ENCODE peak calls at places on chromosomes 12 and 14, in eight cellular contexts. R, Q, G, X, H, A, D and S are unnamed samples.

GRCh38 chr14:56580317-56580711 is 716 bp downstream of the TMEM260 start:
- DNase-seq in R (no peak), H (no peak), G (no peak), D (no peak), Q (no peak), X (no peak), A (no peak), S (no peak)

GRCh38 chr14:96146131-96146771 is 58.4 kb upstream of the BDKRB2 start:
- DNase-seq in X (peak), H (no peak), Q (peak), D (no peak), R (no peak), A (peak), G (no peak), S (no peak)

GRCh38 chr14:75542585-75543091 is 20.4 kb downstream of the BATF start:
- DNase-seq in G (no peak), A (no peak), R (peak), H (no peak), Q (no peak), X (peak), D (peak), S (no peak)

GRCh38 chr12:127381043-127381668 is 885.8 kb upstream of the TMEM132C start:
- DNase-seq in H (peak), A (no peak), R (no peak), G (peak), D (peak), X (peak), Q (no peak), S (peak)

GRCh38 chr12:8948711-8949524 is 527 bp downstream of the M6PR start:
- DNase-seq in R (no peak), H (peak), X (peak), Q (peak), D (peak), G (peak), A (peak), S (no peak)

GRCh38 chr12:121391619-121392324 is 8.1 kb upstream of the RNF34 start:
- DNase-seq in D (no peak), H (no peak), X (peak), G (peak), A (no peak), Q (no peak), R (no peak), S (peak)

GRCh38 chr12:89247541-89247942 is 104.8 kb downstream of the DUSP6 start:
- DNase-seq in A (no peak), G (no peak), D (no peak), Q (no peak), R (no peak), X (peak), H (no peak), S (no peak)

GRCh38 chr14:104732355-104732804 is 8.4 kb downstream of the ADSS1 start:
- DNase-seq in Q (no peak), D (no peak), H (no peak), R (peak), X (no peak), A (no peak), G (no peak), S (no peak)

GRCh38 chr14:89603938-89604480 is 187.0 kb upstream of the FOXN3 start:
- DNase-seq in R (no peak), X (no peak), D (no peak), G (no peak), H (no peak), A (no peak), Q (no peak), S (no peak)

GRCh38 chr12:29103539-29103974 is 45.5 kb upstream of the FAR2 start:
- DNase-seq in G (no peak), A (no peak), X (no peak), D (peak), R (no peak), H (no peak), Q (no peak), S (no peak)

GRCh38 chr14:61585598-61586538 is 109.4 kb upstream of the HIF1A start:
- DNase-seq in Q (no peak), G (peak), D (no peak), X (peak), A (peak), R (peak), H (no peak), S (peak)

GRCh38 chr12:57096099-57096572 is 7.2 kb downstream of the NAB2 start:
- DNase-seq in Q (no peak), R (no peak), G (no peak), A (no peak), X (peak), D (no peak), H (peak), S (no peak)

GRCh38 chr12:49428652-49429549 is 61.6 kb downstream of the SPATS2 start:
- DNase-seq in A (peak), X (peak), D (peak), H (no peak), Q (peak), G (peak), R (no peak), S (no peak)

GRCh38 chr14:102768223-102769048 is 8.8 kb upstream of the TRAF3 start:
- DNase-seq in R (no peak), X (no peak), D (peak), H (no peak), A (no peak), G (no peak), Q (no peak), S (no peak)

GRCh38 chr14:64502476-64503183 is 1.0 kb downstream of the ZBTB25 start:
- DNase-seq in Q (no peak), A (no peak), G (no peak), H (peak), X (peak), R (no peak), D (peak), S (no peak)

GRCh38 chr12:118164798-118165486 is 29.0 kb downstream of the PEBP1 start:
- DNase-seq in G (peak), H (peak), X (peak), Q (no peak), D (peak), A (peak), R (no peak), S (peak)

GRCh38 chr14:64878775-64879634 is 702 bp downstream of the SPTB start:
- DNase-seq in X (no peak), Q (no peak), A (no peak), G (no peak), R (peak), D (no peak), H (peak), S (no peak)

GRCh38 chr12:101018540-101018939 is 191.5 kb downstream of the SLC5A8 start:
- DNase-seq in X (peak), H (no peak), G (no peak), D (no peak), Q (peak), A (peak), R (no peak), S (no peak)

GRCh38 chr12:50720085-50720484 is 43.8 kb upstream of the ATF1 start:
- DNase-seq in R (no peak), A (peak), Q (no peak), H (no peak), G (no peak), X (peak), D (no peak), S (no peak)

GRCh38 chr14:97266653-97267052 is 469.5 kb downstream of the VRK1 start:
- DNase-seq in X (peak), H (no peak), D (no peak), G (peak), Q (no peak), A (peak), R (no peak), S (no peak)

GRCh38 chr12:93502802-93503623 is 35.7 kb downstream of the MRPL42 start:
- DNase-seq in X (peak), R (no peak), H (peak), D (peak), G (peak), A (peak), Q (no peak), S (peak)

GRCh38 chr14:23621932-23622495 is 14.2 kb upstream of the DHRS2 start:
- DNase-seq in D (no peak), H (no peak), R (no peak), G (no peak), X (no peak), Q (no peak), A (no peak), S (no peak)

GRCh38 chr12:10189653-10190052 is 10.8 kb downstream of the TMEM52B start:
- DNase-seq in G (no peak), R (peak), X (peak), Q (no peak), H (no peak), A (no peak), D (no peak), S (no peak)

GRCh38 chr12:2163172-2163927 is 110.6 kb downstream of the CACNA1C start:
- DNase-seq in A (peak), G (no peak), X (peak), D (no peak), R (peak), H (no peak), Q (peak), S (no peak)

GRCh38 chr12:121530600-121531355 is 50.0 kb downstream of the KDM2B start:
- DNase-seq in X (peak), R (peak), A (peak), H (no peak), G (peak), D (peak), Q (no peak), S (no peak)

GRCh38 chr12:97754306-97754705 is 291.7 kb downstream of the RMST start:
- DNase-seq in Q (no peak), A (no peak), X (no peak), H (no peak), G (no peak), D (no peak), R (no peak), S (no peak)

GRCh38 chr14:105937253-105938054 is 411.1 kb downstream of the TMEM121 start:
- DNase-seq in H (no peak), G (no peak), Q (no peak), D (no peak), R (no peak), X (no peak), A (no peak), S (no peak)

GRCh38 chr14:75126121-75126544 is 715 bp downstream of the NEK9 start:
- DNase-seq in Q (no peak), D (peak), R (no peak), X (no peak), A (no peak), H (no peak), G (peak), S (no peak)

GRCh38 chr14:33528655-33529054 is 422.2 kb downstream of the EGLN3 start:
- DNase-seq in D (no peak), H (no peak), G (no peak), Q (no peak), A (no peak), X (no peak), R (no peak), S (no peak)

GRCh38 chr12:92049403-92049802 is 96.2 kb downstream of the BTG1 start:
- DNase-seq in D (peak), X (no peak), Q (no peak), R (no peak), G (no peak), H (no peak), A (no peak), S (no peak)

GRCh38 chr14:103144085-103144484 is 20.8 kb downstream of the TNFAIP2 start:
- DNase-seq in G (no peak), R (no peak), Q (peak), X (peak), H (no peak), A (no peak), D (no peak), S (no peak)

GRCh38 chr12:60230103-60230502 is 634.3 kb downstream of the SLC16A7 start:
- DNase-seq in D (no peak), R (no peak), X (no peak), Q (no peak), H (no peak), A (no peak), G (no peak), S (no peak)

GRCh38 chr12:46214668-46215429 is 54.0 kb downstream of the SLC38A1 start:
- DNase-seq in H (no peak), A (no peak), X (no peak), G (no peak), Q (no peak), D (peak), R (no peak), S (no peak)

GRCh38 chr14:75301666-75302325 is 23.2 kb downstream of the FOS start:
- DNase-seq in R (peak), A (peak), D (no peak), X (peak), H (no peak), Q (no peak), G (no peak), S (no peak)

GRCh38 chr12:30437044-30437443 is 258.6 kb downstream of the IPO8 start:
- DNase-seq in A (no peak), X (peak), G (no peak), R (no peak), H (no peak), Q (no peak), D (no peak), S (no peak)

GRCh38 chr14:25121342-25122129 is 71.6 kb upstream of the STXBP6 start:
- DNase-seq in H (no peak), X (peak), R (no peak), Q (peak), G (no peak), D (no peak), A (no peak), S (no peak)

DNA sequence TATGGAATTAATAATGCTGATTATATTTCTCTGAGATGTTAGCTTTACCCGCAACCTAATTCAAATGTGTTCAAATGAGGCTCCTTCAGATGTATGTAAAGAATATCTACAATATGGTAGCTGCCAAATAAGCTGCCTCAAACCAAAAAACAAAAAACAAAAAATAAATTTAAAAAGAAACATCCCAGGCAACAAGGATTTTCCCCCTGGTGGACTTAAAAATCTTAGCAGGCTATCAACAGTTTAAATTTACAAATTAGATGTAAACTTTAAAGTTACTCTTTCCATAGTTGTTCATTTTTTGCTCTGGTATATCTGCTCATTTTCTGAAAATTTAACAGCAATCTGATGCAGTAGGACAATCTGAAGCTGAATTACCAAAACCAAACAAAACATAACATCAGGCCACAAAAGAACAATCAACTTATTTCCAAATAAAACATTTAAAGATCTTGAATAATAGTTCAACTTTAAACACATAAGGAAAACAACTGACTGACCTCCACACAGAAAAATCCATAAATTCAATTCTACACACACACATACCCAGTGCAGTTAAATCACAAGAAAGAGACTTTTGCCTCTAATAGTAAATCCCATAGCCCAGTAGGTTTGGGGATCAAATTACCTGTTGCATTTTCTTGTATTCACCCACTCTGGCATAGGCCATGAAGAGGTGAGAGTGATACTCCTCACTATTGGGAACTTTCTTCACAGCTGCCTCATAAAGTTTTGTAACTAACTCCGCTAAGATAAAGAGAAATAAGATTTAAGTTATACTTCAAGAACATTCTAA is 21.3 kb downstream of the NAA25 start:
- DNase-seq in G (no peak), X (no peak), R (no peak), H (no peak), D (no peak), A (no peak), Q (no peak), S (no peak)
- TF ChIP-seq CTCF in G (no peak), X (peak), R (no peak), H (no peak), D (no peak), A (peak), Q (peak), S (no peak)

DNA sequence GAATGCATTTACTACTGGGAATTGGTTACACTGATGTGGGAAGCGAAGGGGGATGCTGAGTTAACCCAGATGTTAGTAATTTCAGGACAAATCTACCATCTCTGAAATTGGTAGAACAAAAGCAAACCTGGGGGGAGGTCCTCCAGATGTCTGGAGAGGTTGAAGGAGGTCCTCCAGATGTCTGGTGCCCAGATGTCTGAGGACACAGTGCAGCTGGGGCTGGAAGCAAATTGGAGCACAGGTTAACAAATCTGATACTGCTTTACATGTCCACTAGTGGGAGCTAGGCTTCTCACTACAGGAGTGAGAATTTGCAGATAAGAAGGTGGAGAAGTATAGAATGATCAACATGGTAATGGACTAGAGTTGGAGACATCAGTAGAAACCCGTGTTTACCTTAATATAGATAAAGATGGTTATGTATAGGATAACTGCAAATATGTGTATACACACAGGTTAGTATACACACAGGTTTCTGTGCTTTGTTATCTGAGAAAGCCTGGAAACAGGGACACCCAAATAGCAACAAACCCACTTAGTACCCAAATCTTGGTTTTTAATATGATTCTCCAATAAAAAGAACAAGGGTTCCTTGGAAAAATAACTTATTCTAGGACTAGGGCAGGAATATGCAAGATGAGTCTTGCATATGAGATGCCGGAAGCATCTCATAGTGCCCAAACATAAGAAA is 162.5 kb downstream of the C12orf50 start:
- DNase-seq in Q (no peak), A (no peak), H (no peak), G (peak), D (peak), R (no peak), X (peak), S (peak)
- TF ChIP-seq CTCF in Q (peak), A (peak), H (peak), G (peak), D (peak), R (no peak), X (peak), S (peak)

GRCh38 chr12:14366211-14366762 is 805 bp downstream of the ATF7IP start:
- DNase-seq in Q (no peak), G (no peak), X (peak), H (no peak), A (no peak), R (no peak), D (peak), S (no peak)
- TF ChIP-seq CTCF in Q (peak), G (peak), X (peak), H (no peak), A (no peak), R (peak), D (peak), S (peak)

GRCh38 chr12:52207895-52208294 is 16.1 kb upstream of the KRT80 start:
- DNase-seq in R (peak), A (no peak), H (no peak), G (peak), X (peak), Q (no peak), D (no peak), S (peak)
- TF ChIP-seq CTCF in R (no peak), A (no peak), H (no peak), G (no peak), X (no peak), Q (no peak), D (no peak), S (no peak)

GRCh38 chr12:31702047-31702446 is 26.8 kb downstream of the AMN1 start:
- DNase-seq in G (peak), D (no peak), Q (no peak), H (peak), X (peak), A (no peak), R (no peak), S (no peak)
- TF ChIP-seq CTCF in G (peak), D (peak), Q (peak), H (peak), X (peak), A (peak), R (peak), S (peak)

GRCh38 chr14:73223049-73223448 is 14.3 kb upstream of the PAPLN start:
- DNase-seq in D (peak), G (peak), A (no peak), H (no peak), R (no peak), Q (no peak), X (peak), S (no peak)
- TF ChIP-seq CTCF in D (peak), G (no peak), A (no peak), H (no peak), R (no peak), Q (no peak), X (no peak), S (no peak)

GRCh38 chr12:120121343-120121742 is 4.8 kb upstream of the RAB35 start:
- DNase-seq in D (no peak), X (no peak), Q (no peak), G (no peak), H (no peak), R (no peak), A (no peak), S (no peak)

GRCh38 chr12:120118710-120119097 is 2.2 kb upstream of the RAB35 start:
- DNase-seq in H (no peak), G (no peak), X (peak), D (peak), A (no peak), Q (peak), R (no peak), S (no peak)

GRCh38 chr12:120119395-120119973 is 2.9 kb upstream of the RAB35 start:
- DNase-seq in D (peak), A (no peak), X (peak), Q (no peak), H (no peak), G (no peak), R (no peak), S (no peak)

GRCh38 chr12:120125029-120125428 is 8.5 kb upstream of the RAB35 start:
- DNase-seq in R (no peak), D (no peak), H (peak), G (no peak), Q (no peak), A (no peak), X (no peak), S (no peak)

GRCh38 chr12:120121766-120122293 is 5.3 kb upstream of the RAB35 start:
- DNase-seq in A (no peak), Q (no peak), R (no peak), G (no peak), D (peak), H (no peak), X (no peak), S (no peak)
- TF ChIP-seq CTCF in A (no peak), Q (no peak), R (no peak), G (no peak), D (no peak), H (no peak), X (no peak), S (no peak)

GRCh38 chr12:109771746-109772621 is 58.4 kb downstream of the FAM222A start:
- DNase-seq in R (peak), X (no peak), H (peak), D (no peak), G (no peak), A (no peak), Q (no peak), S (no peak)
- TF ChIP-seq CTCF in R (no peak), X (no peak), H (peak), D (peak), G (peak), A (peak), Q (peak), S (no peak)

GRCh38 chr14:31934767-31935266 is 142.3 kb upstream of the ARHGAP5 start:
- DNase-seq in Q (no peak), D (no peak), G (peak), A (peak), X (peak), R (no peak), H (peak), S (peak)

GRCh38 chr14:31930070-31930469 is 147.0 kb upstream of the ARHGAP5 start:
- DNase-seq in A (no peak), Q (no peak), X (no peak), D (no peak), R (no peak), G (no peak), H (no peak), S (no peak)

GRCh38 chr14:31933716-31934115 is 143.4 kb upstream of the ARHGAP5 start:
- DNase-seq in G (peak), D (no peak), H (no peak), A (no peak), Q (no peak), X (no peak), R (no peak), S (no peak)

GRCh38 chr14:31930493-31931225 is 146.4 kb upstream of the ARHGAP5 start:
- DNase-seq in X (peak), A (no peak), D (no peak), H (no peak), Q (no peak), R (no peak), G (peak), S (no peak)

DNA sequence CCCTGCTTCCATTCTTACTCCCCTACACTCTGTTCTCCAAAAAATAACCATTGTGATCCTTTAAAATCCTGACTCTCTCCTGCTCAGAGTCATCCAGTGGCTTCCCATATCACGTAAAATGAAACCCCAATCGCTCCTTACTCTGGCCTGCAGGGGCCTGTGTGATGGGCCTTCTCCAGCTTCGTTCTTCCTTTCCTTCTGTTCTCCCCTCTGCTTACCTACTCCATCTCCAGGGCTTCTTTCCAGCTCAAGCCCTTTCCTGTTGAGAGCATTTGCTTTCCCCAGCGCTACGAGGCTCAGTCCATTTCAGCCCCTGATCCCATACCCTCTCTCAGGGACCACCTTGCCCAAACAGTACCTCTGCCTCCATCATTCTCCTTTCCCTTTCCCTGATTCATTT is 144.4 kb upstream of the ARHGAP5 start:
- DNase-seq in H (no peak), X (no peak), D (no peak), R (no peak), G (no peak), Q (no peak), A (no peak), S (no peak)
- TF ChIP-seq CTCF in H (no peak), X (no peak), D (no peak), R (no peak), G (no peak), Q (no peak), A (no peak), S (no peak)